ENCODE peak calls at places on chromosomes 3 and 15, in five cellular contexts. F is DND-41, O is fibroblast of lung, T is breast epithelium, P is endodermal cell. X is an unnamed sample.

GRCh38 chr3:41167722-41168497 is 31.4 kb upstream of the CTNNB1 start:
- DNase-seq in P (no peak), F (no peak), O (no peak), T (no peak), X (no peak)

GRCh38 chr15:56327721-56328502 is 37.3 kb upstream of the TEX9 start:
- DNase-seq in P (no peak), O (peak; percentile 11), F (peak; percentile 66), T (peak; percentile 59), X (no peak)

GRCh38 chr15:93298901-93299300 is 209.9 kb upstream of the RGMA start:
- DNase-seq in O (no peak), T (no peak), P (no peak), F (no peak), X (no peak)

GRCh38 chr3:179224584-179224983 is 26.3 kb downstream of the KCNMB3 start:
- DNase-seq in O (no peak), P (no peak), F (no peak), T (no peak), X (no peak)

GRCh38 chr3:17140670-17141505 is 256.1 kb downstream of the PLCL2 start:
- DNase-seq in O (peak; percentile 9), P (peak; percentile 61), T (no peak), F (no peak), X (peak; percentile 78)

GRCh38 chr3:41317718-41318117 is 118.4 kb downstream of the CTNNB1 start:
- DNase-seq in O (peak; percentile 27), P (no peak), T (no peak), F (no peak), X (no peak)

GRCh38 chr15:93948728-93949127 is 282.6 kb upstream of the MCTP2 start:
- DNase-seq in O (no peak), F (no peak), P (no peak), T (no peak), X (no peak)

GRCh38 chr15:29097168-29097567 is 172.5 kb downstream of the NSMCE3 start:
- DNase-seq in T (no peak), F (no peak), P (no peak), O (no peak), X (no peak)

GRCh38 chr3:118400086-118400485 is 634.6 kb downstream of the IGSF11 start:
- DNase-seq in T (no peak), F (no peak), P (no peak), O (no peak), X (no peak)

GRCh38 chr3:191246628-191247027 is 47.6 kb downstream of the OSTN start:
- DNase-seq in F (no peak), O (peak; percentile 59), T (no peak), P (no peak), X (no peak)

GRCh38 chr3:193693774-193694173 is 100.8 kb downstream of the OPA1 start:
- DNase-seq in T (no peak), P (no peak), O (no peak), F (no peak), X (no peak)

GRCh38 chr15:70062321-70062956 is 35.3 kb downstream of the TLE3 start:
- DNase-seq in O (peak; percentile 96), T (peak; percentile 77), P (no peak), F (no peak), X (peak; percentile 77)

GRCh38 chr3:150227839-150228238 is 180.3 kb upstream of the TSC22D2 start:
- DNase-seq in P (peak; percentile 96), T (no peak), O (peak; percentile 74), F (peak; percentile 59), X (no peak)

GRCh38 chr15:87144775-87145174 is 1065.1 kb downstream of the AGBL1 start:
- DNase-seq in F (no peak), P (no peak), O (peak; percentile 15), T (no peak), X (no peak)

GRCh38 chr15:99180287-99180962 is 69.0 kb downstream of the TTC23 start:
- DNase-seq in O (no peak), F (no peak), T (no peak), P (no peak), X (no peak)

GRCh38 chr3:53775834-53776251 is 70.4 kb downstream of the CHDH start:
- DNase-seq in F (no peak), O (no peak), P (no peak), T (no peak), X (no peak)

GRCh38 chr3:197010556-197011351 is 18.9 kb downstream of the MELTF start:
- DNase-seq in F (no peak), T (no peak), P (no peak), O (no peak), X (no peak)

GRCh38 chr3:192090586-192090985 is 629.6 kb downstream of the PYDC2 start:
- DNase-seq in O (no peak), P (peak; percentile 60), F (no peak), T (no peak), X (no peak)

GRCh38 chr15:70195171-70195807 is 97.6 kb upstream of the TLE3 start:
- DNase-seq in O (no peak), P (no peak), F (no peak), T (no peak), X (no peak)

GRCh38 chr15:90165157-90165556 is 36.0 kb upstream of the SEMA4B start:
- DNase-seq in F (no peak), P (no peak), T (no peak), O (no peak), X (no peak)

GRCh38 chr15:90160781-90161727 is 40.1 kb upstream of the SEMA4B start:
- DNase-seq in F (no peak), O (no peak), T (peak; percentile 90), P (peak; percentile 59), X (no peak)

GRCh38 chr15:90159213-90159612 is 41.9 kb upstream of the SEMA4B start:
- DNase-seq in P (no peak), F (no peak), O (no peak), T (no peak), X (no peak)

GRCh38 chr15:90162956-90163355 is 38.2 kb upstream of the SEMA4B start:
- DNase-seq in T (no peak), O (no peak), P (no peak), F (no peak), X (no peak)

DNA sequence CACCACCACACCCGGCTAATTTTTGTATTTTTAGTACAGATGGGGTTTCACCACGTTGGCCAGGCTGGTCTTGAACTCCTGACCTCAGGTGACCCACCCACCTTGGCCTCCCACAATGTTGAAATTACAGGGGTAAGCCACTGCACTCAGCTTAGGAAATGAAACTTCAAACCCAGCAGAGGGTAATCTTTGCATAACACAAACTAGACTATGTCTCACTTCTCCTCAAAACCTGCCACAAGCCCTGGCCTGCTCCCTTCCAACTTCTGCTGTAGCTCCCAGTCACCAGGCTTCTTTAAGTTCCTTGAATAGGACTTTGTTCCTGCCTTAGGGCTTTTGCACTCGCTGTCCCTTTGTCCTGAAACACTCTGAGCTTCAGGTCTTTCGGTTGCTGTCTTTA is 39.2 kb upstream of the SEMA4B start:
- DNase-seq in O (no peak), P (no peak), T (no peak), F (no peak), X (no peak)
- H3K4me1 ChIP-seq in O (peaks cover 16% of the 10 kb centered on the region), P (no peaks in the 10 kb centered on the region), T (peaks cover 4% of the 10 kb centered on the region), F (no peaks in the 10 kb centered on the region), X (no peaks in the 10 kb centered on the region)

GRCh38 chr3:120683213-120683612 is 1.2 kb upstream of the HGD start:
- DNase-seq in F (no peak), P (peak; percentile 55), T (no peak), O (no peak), X (no peak)
- H3K27ac ChIP-seq in F (no peak overlapping the region), P (no peak overlapping the region), T (no peak overlapping the region), O (no peak overlapping the region), X (no peak overlapping the region)

GRCh38 chr3:172987268-172987667 is 153.8 kb downstream of the SPATA16 start:
- DNase-seq in T (no peak), P (peak; percentile 72), F (no peak), O (no peak), X (no peak)
- TF ChIP-seq CTCF in T (no peak), P (peak; percentile 82), F (peak; percentile 37), O (no peak), X (peak; percentile 37)

GRCh38 chr15:78418681-78419080 is 19.3 kb upstream of the IREB2 start:
- DNase-seq in P (no peak), F (no peak), O (no peak), T (no peak), X (no peak)
- H3K4me1 ChIP-seq in P (peaks cover 5% of the 10 kb centered on the region), F (peaks cover 2% of the 10 kb centered on the region), O (no peaks in the 10 kb centered on the region), T (no peaks in the 10 kb centered on the region), X (no peaks in the 10 kb centered on the region)

GRCh38 chr3:183825380-183826161 is at the start of gene MAP6D1:
- DNase-seq in O (peak; percentile 49), P (peak; percentile 92), T (no peak), F (peak; percentile 20), X (no peak)
- H3K27ac ChIP-seq in O (peak within 1 kb of the TSS; percentile 13), P (peak within 1 kb of the TSS; percentile 22), T (no peak within 1 kb of the TSS), F (no peak within 1 kb of the TSS), X (no peak within 1 kb of the TSS)

GRCh38 chr3:98259707-98260106 is 4.3 kb upstream of the OR5H6 start:
- DNase-seq in P (peak; percentile 77), O (no peak), T (no peak), F (peak; percentile 18), X (no peak)
- TF ChIP-seq CTCF in P (peak; percentile 67), O (no peak), T (no peak), F (peak; percentile 53), X (no peak)